ENCODE peak calls at places on chromosomes 6 and 20, in five cellular contexts. M, V, Z, B and W are unnamed samples. For H3K36me3, the result is how much of the 10 kb centered on the place peaks cover.

GRCh38 chr20:63574156-63574828 is at the start of gene HELZ2:
- DNase-seq in V (peak), Z (peak), B (peak), M (peak), W (peak)

GRCh38 chr6:168333039-168333438 is 13.5 kb upstream of the DACT2 start:
- DNase-seq in Z (no peak), B (no peak), V (no peak), M (no peak), W (no peak)

GRCh38 chr20:13149371-13149770 is 71.7 kb upstream of the ISM1 start:
- DNase-seq in B (no peak), V (no peak), Z (no peak), M (no peak), W (no peak)

GRCh38 chr20:48538058-48538825 is 289.6 kb downstream of the PREX1 start:
- DNase-seq in V (no peak), B (no peak), Z (no peak), M (peak), W (peak)

GRCh38 chr6:69825904-69826303 is 29.1 kb upstream of the LMBRD1 start:
- DNase-seq in Z (no peak), M (peak), V (no peak), B (no peak), W (no peak)

GRCh38 chr20:33370296-33370695 is 31.0 kb downstream of the CDK5RAP1 start:
- DNase-seq in Z (no peak), V (no peak), M (no peak), B (no peak), W (no peak)

GRCh38 chr6:6285679-6286078 is 34.8 kb downstream of the F13A1 start:
- DNase-seq in B (no peak), M (no peak), V (no peak), Z (no peak), W (no peak)

GRCh38 chr6:131982740-131983259 is 31.6 kb upstream of the CCN2 start:
- DNase-seq in V (no peak), B (no peak), M (no peak), Z (no peak), W (no peak)

GRCh38 chr6:168130168-168130651 is 51.2 kb upstream of the FRMD1 start:
- DNase-seq in M (no peak), V (no peak), B (peak), Z (no peak), W (no peak)

GRCh38 chr6:54244430-54244829 is 63.8 kb upstream of the TINAG start:
- DNase-seq in Z (no peak), B (no peak), V (no peak), M (peak), W (no peak)

GRCh38 chr6:37491161-37491829 is 8.4 kb downstream of the CCDC167 start:
- DNase-seq in V (no peak), M (no peak), Z (no peak), B (no peak), W (no peak)

GRCh38 chr6:141675957-141676356 is 456.8 kb upstream of the GJE1 start:
- DNase-seq in V (no peak), B (no peak), Z (no peak), M (no peak), W (peak)

GRCh38 chr6:111592726-111593515 is 12.8 kb downstream of the TRAF3IP2 start:
- DNase-seq in V (no peak), Z (no peak), M (no peak), B (no peak), W (peak)

GRCh38 chr20:36055145-36055544 is 86.8 kb downstream of the CNBD2 start:
- DNase-seq in M (no peak), B (no peak), V (no peak), Z (no peak), W (no peak)

GRCh38 chr6:136108591-136108990 is 141.5 kb downstream of the MTFR2 start:
- DNase-seq in M (no peak), Z (no peak), V (no peak), B (no peak), W (no peak)

GRCh38 chr6:15346315-15346714 is 100.4 kb downstream of the JARID2 start:
- DNase-seq in M (no peak), B (no peak), V (no peak), Z (no peak), W (no peak)

GRCh38 chr6:148530976-148531375 is 188.3 kb downstream of the SASH1 start:
- DNase-seq in V (no peak), Z (no peak), M (no peak), B (no peak), W (no peak)

GRCh38 chr6:4848382-4849068 is 72.3 kb downstream of the CDYL start:
- DNase-seq in B (peak), V (no peak), Z (no peak), M (peak), W (peak)

GRCh38 chr6:84426002-84426705 is 198.7 kb upstream of the CEP162 start:
- DNase-seq in B (no peak), M (no peak), V (no peak), Z (no peak), W (no peak)

GRCh38 chr6:36954262-36954931 is at the start of gene PI16:
- DNase-seq in V (no peak), Z (no peak), M (no peak), B (no peak), W (no peak)

GRCh38 chr20:56299362-56299761 is 50.8 kb downstream of the MC3R start:
- DNase-seq in M (no peak), V (no peak), Z (no peak), B (no peak), W (no peak)

GRCh38 chr6:36633915-36634314 is 39.8 kb downstream of the SRSF3 start:
- DNase-seq in B (peak), Z (no peak), V (peak), M (peak), W (no peak)

GRCh38 chr6:135703621-135704020 is 147.9 kb upstream of the PDE7B start:
- DNase-seq in M (no peak), Z (no peak), V (no peak), B (no peak), W (no peak)

GRCh38 chr6:69232506-69233194 is 564.2 kb downstream of the LMBRD1 start:
- DNase-seq in M (peak), V (peak), Z (peak), B (peak), W (peak)

GRCh38 chr20:22495172-22495571 is 89.2 kb downstream of the FOXA2 start:
- DNase-seq in Z (no peak), M (no peak), B (no peak), V (no peak), W (no peak)

GRCh38 chr6:44475779-44476434 is 88.4 kb downstream of the CDC5L start:
- DNase-seq in V (peak), M (peak), Z (peak), B (peak), W (peak)

GRCh38 chr6:6851862-6852261 is 255.9 kb upstream of the RREB1 start:
- DNase-seq in M (no peak), B (no peak), Z (no peak), V (no peak), W (no peak)

GRCh38 chr20:59007758-59008511 is 881 bp upstream of the CTSZ start:
- DNase-seq in V (peak), Z (peak), M (no peak), B (no peak), W (no peak)

GRCh38 chr6:63923139-63923739 is 287.6 kb downstream of the PHF3 start:
- DNase-seq in Z (no peak), B (no peak), M (peak), V (no peak), W (no peak)

GRCh38 chr6:16677458-16677857 is 83.8 kb downstream of the ATXN1 start:
- DNase-seq in V (no peak), M (no peak), Z (no peak), B (no peak), W (no peak)

GRCh38 chr20:46237221-46237620 is 71.1 kb downstream of the CDH22 start:
- DNase-seq in Z (no peak), V (no peak), M (no peak), B (no peak), W (no peak)

GRCh38 chr6:43772571-43773049 is 2.6 kb downstream of the VEGFA start:
- DNase-seq in M (no peak), V (no peak), B (peak), Z (peak), W (peak)

DNA sequence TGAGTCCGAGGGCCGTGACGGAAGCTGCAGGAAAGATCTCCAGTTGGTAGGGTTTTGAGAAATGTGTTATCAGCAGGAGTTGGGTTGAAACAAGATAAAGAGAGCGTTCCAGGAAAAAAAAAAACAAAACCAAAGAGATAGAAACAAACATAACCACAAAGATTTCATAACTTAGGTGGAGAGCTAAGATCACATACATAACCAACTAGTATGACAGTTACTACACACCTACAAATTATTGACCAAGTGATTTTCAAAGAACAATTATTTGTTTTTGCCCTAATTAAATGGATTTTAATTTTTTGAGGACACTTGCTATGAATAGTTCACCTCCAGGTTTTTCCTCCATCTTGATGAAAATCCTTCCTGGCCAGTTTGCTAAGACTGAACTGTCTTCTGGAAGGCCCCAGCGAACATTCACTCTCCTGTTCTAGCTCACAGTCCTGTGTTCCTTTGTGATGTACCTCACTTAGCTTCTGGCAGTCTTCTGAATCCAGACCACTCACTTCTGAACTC is 69.4 kb downstream of the SNX9 start:
- DNase-seq in Z (no peak), V (no peak), B (no peak), M (no peak), W (no peak)
- H3K36me3 ChIP-seq in Z (under half), V (under half), B (under half), M (under half), W (under half)

GRCh38 chr20:24960861-24961260 is 11.8 kb downstream of the CST7 start:
- DNase-seq in Z (no peak), M (no peak), B (no peak), V (no peak), W (no peak)

GRCh38 chr20:24962510-24962909 is 13.4 kb downstream of the CST7 start:
- DNase-seq in V (no peak), Z (no peak), M (no peak), B (no peak), W (no peak)

GRCh38 chr20:24961384-24962181 is 12.5 kb downstream of the CST7 start:
- DNase-seq in V (no peak), M (no peak), Z (no peak), B (no peak), W (no peak)

GRCh38 chr20:24963672-24964517 is 14.8 kb downstream of the CST7 start:
- DNase-seq in Z (no peak), B (no peak), V (no peak), M (no peak), W (no peak)

DNA sequence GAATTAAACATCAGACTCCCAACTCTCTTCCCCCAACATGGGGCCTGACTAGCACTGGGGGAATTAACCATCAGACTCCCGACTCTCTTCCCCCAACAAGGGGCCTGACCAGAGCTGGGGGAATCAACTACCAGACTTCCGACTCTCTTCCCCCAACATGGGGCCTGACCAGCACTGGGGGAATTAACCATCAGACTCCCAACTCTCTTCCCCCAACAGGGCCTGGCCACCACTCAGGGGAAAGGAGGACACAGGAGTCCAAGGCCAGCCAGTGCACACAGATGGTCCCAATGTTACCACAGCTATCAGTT is 13.1 kb downstream of the CST7 start:
- DNase-seq in V (no peak), Z (no peak), B (no peak), M (no peak), W (no peak)
- H3K36me3 ChIP-seq in V (half or more), Z (under half), B (under half), M (under half), W (under half)

GRCh38 chr20:25005661-25006060 is 13.1 kb upstream of the APMAP start:
- DNase-seq in Z (peak), B (no peak), M (no peak), V (no peak), W (no peak)
- H3K36me3 ChIP-seq in Z (under half), B (under half), M (under half), V (half or more), W (under half)

GRCh38 chr20:47297746-47298145 is 58.8 kb downstream of the ZMYND8 start:
- DNase-seq in M (no peak), V (no peak), Z (no peak), B (no peak), W (no peak)
- H3K36me3 ChIP-seq in M (under half), V (under half), Z (under half), B (under half), W (half or more)

GRCh38 chr20:62236200-62236599 is 2.1 kb upstream of the OSBPL2 start:
- DNase-seq in B (no peak), V (no peak), M (no peak), Z (no peak), W (no peak)
- H3K36me3 ChIP-seq in B (under half), V (under half), M (under half), Z (under half), W (under half)